ENCODE peak calls at places on chromosomes 12 and 14, in nine cellular contexts. C, E, T, X, O, W, G, V and R are unnamed samples.

GRCh38 chr14:94581127-94581999 is at the start of gene SERPINA5:
- DNase-seq in C (no peak), E (no peak), T (no peak), X (no peak), O (no peak), W (peak), G (peak), V (no peak), R (no peak)

GRCh38 chr12:91185437-91185836 is 2.8 kb upstream of the DCN start:
- DNase-seq in C (no peak), E (no peak), T (no peak), X (no peak), O (no peak), W (no peak), G (no peak), V (no peak), R (no peak)

GRCh38 chr12:53746592-53747491 is 4.9 kb downstream of the CISTR start:
- DNase-seq in C (peak), E (peak), T (peak), X (peak), O (peak), W (peak), G (peak), V (peak), R (peak)

GRCh38 chr12:89733579-89734201 is 25.1 kb upstream of the ATP2B1 start:
- DNase-seq in C (no peak), E (no peak), T (no peak), X (no peak), O (no peak), W (no peak), G (no peak), V (peak), R (no peak)

GRCh38 chr12:7282844-7283243 is 21.0 kb upstream of the ACSM4 start:
- DNase-seq in C (no peak), E (no peak), T (no peak), X (no peak), O (no peak), W (no peak), G (no peak), V (no peak), R (no peak)

GRCh38 chr14:74704656-74705055 is 8.2 kb downstream of the AREL1 start:
- DNase-seq in C (no peak), E (no peak), T (no peak), X (no peak), O (no peak), W (no peak), G (no peak), V (peak), R (no peak)

GRCh38 chr14:35339761-35340406 is 47.7 kb downstream of the PSMA6 start:
- DNase-seq in C (no peak), E (no peak), T (no peak), X (no peak), O (no peak), W (no peak), G (no peak), V (no peak), R (peak)

GRCh38 chr12:54047160-54047963 is 6.3 kb upstream of the HOXC4 start:
- DNase-seq in C (no peak), E (no peak), T (no peak), X (no peak), O (no peak), W (no peak), G (no peak), V (no peak), R (no peak)

GRCh38 chr12:2732290-2732689 is 62.5 kb upstream of the FKBP4 start:
- DNase-seq in C (no peak), E (no peak), T (no peak), X (no peak), O (no peak), W (no peak), G (no peak), V (no peak), R (no peak)

GRCh38 chr12:131452444-131452860 is 258.4 kb upstream of the SFSWAP start:
- DNase-seq in C (peak), E (no peak), T (no peak), X (peak), O (no peak), W (peak), G (peak), V (no peak), R (no peak)

GRCh38 chr12:71639341-71639760 is 24.3 kb downstream of the ZFC3H1 start:
- DNase-seq in C (no peak), E (no peak), T (no peak), X (peak), O (no peak), W (no peak), G (no peak), V (no peak), R (peak)

GRCh38 chr12:31106101-31106803 is 32.6 kb downstream of the DDX11 start:
- DNase-seq in C (no peak), E (no peak), T (no peak), X (no peak), O (no peak), W (no peak), G (no peak), V (no peak), R (no peak)

GRCh38 chr12:19277707-19278106 is 148.2 kb downstream of the PLEKHA5 start:
- DNase-seq in C (no peak), E (no peak), T (no peak), X (no peak), O (no peak), W (no peak), G (no peak), V (no peak), R (no peak)

GRCh38 chr14:104115691-104116543 is 22.5 kb upstream of the KIF26A start:
- DNase-seq in C (no peak), E (no peak), T (no peak), X (no peak), O (no peak), W (no peak), G (peak), V (no peak), R (no peak)

GRCh38 chr14:86787782-86788181 is 1205.2 kb downstream of the GALC start:
- DNase-seq in C (no peak), E (no peak), T (no peak), X (no peak), O (no peak), W (no peak), G (no peak), V (peak), R (no peak)

GRCh38 chr12:40137252-40137651 is 31.4 kb upstream of the SLC2A13 start:
- DNase-seq in C (no peak), E (no peak), T (no peak), X (no peak), O (no peak), W (no peak), G (no peak), V (no peak), R (peak)

GRCh38 chr12:108643941-108644742 is 10.4 kb upstream of the SELPLG start:
- DNase-seq in C (no peak), E (no peak), T (no peak), X (no peak), O (no peak), W (no peak), G (peak), V (no peak), R (peak)

GRCh38 chr14:104150201-104151027 is 12.0 kb downstream of the KIF26A start:
- DNase-seq in C (no peak), E (no peak), T (no peak), X (no peak), O (no peak), W (no peak), G (no peak), V (no peak), R (no peak)